ENCODE peak calls at places on chromosomes 13 and 19, in ten cellular contexts. V, S, F, I, K, M, X, W, J and C are unnamed samples.

GRCh38 chr13:45658586-45659235 is 43.2 kb upstream of the ERICH6B start:
- DNase-seq in V (no peak), S (no peak), F (no peak), I (peak), K (no peak), M (no peak), X (no peak), W (no peak), J (no peak), C (no peak)

GRCh38 chr13:43377955-43378354 is 354.6 kb downstream of the DNAJC15 start:
- DNase-seq in V (no peak), S (no peak), F (no peak), I (no peak), K (no peak), M (peak), X (no peak), W (no peak), J (no peak), C (no peak)

GRCh38 chr19:46875657-46876056 is 14.9 kb downstream of the ARHGAP35 start:
- DNase-seq in V (no peak), S (no peak), F (no peak), I (no peak), K (no peak), M (no peak), X (no peak), W (no peak), J (no peak), C (no peak)

GRCh38 chr19:2578391-2578826 is 102.5 kb downstream of the GADD45B start:
- DNase-seq in V (no peak), S (peak), F (peak), I (no peak), K (peak), M (peak), X (peak), W (no peak), J (no peak), C (no peak)

GRCh38 chr19:58338825-58339558 is 12.2 kb downstream of the ZSCAN22 start:
- DNase-seq in V (no peak), S (no peak), F (no peak), I (no peak), K (no peak), M (no peak), X (no peak), W (no peak), J (no peak), C (peak)

GRCh38 chr13:106063591-106064308 is 471.7 kb downstream of the EFNB2 start:
- DNase-seq in V (no peak), S (no peak), F (no peak), I (no peak), K (no peak), M (no peak), X (no peak), W (no peak), J (no peak), C (no peak)

GRCh38 chr13:107553838-107554237 is 661.5 kb downstream of the LIG4 start:
- DNase-seq in V (no peak), S (no peak), F (no peak), I (no peak), K (no peak), M (no peak), X (no peak), W (no peak), J (peak), C (no peak)

GRCh38 chr13:106372199-106373160 is 163.0 kb downstream of the EFNB2 start:
- DNase-seq in V (no peak), S (no peak), F (no peak), I (no peak), K (no peak), M (no peak), X (no peak), W (no peak), J (no peak), C (peak)

GRCh38 chr13:103101902-103102301 is 35.7 kb upstream of the SLC10A2 start:
- DNase-seq in V (no peak), S (no peak), F (no peak), I (no peak), K (no peak), M (no peak), X (no peak), W (no peak), J (no peak), C (no peak)

GRCh38 chr19:20247016-20247683 is 80.1 kb downstream of the ZNF486 start:
- DNase-seq in V (no peak), S (no peak), F (no peak), I (no peak), K (peak), M (peak), X (no peak), W (no peak), J (peak), C (peak)

GRCh38 chr19:12833747-12834417 is 497 bp downstream of the RTBDN start:
- DNase-seq in V (peak), S (no peak), F (no peak), I (no peak), K (no peak), M (peak), X (peak), W (no peak), J (peak), C (peak)

GRCh38 chr13:97600438-97601080 is 166.6 kb downstream of the RAP2A start:
- DNase-seq in V (no peak), S (peak), F (no peak), I (no peak), K (no peak), M (no peak), X (no peak), W (no peak), J (no peak), C (no peak)

GRCh38 chr19:16896098-16896912 is 7.5 kb downstream of the F2RL3 start:
- DNase-seq in V (peak), S (no peak), F (no peak), I (no peak), K (peak), M (no peak), X (peak), W (no peak), J (no peak), C (peak)

GRCh38 chr19:45876411-45877197 is 9.3 kb downstream of the IRF2BP1 start:
- DNase-seq in V (peak), S (no peak), F (peak), I (no peak), K (no peak), M (peak), X (peak), W (no peak), J (peak), C (peak)

GRCh38 chr19:48390188-48391099 is 907 bp downstream of the KDELR1 start:
- DNase-seq in V (peak), S (peak), F (peak), I (no peak), K (peak), M (peak), X (peak), W (peak), J (peak), C (peak)

DNA sequence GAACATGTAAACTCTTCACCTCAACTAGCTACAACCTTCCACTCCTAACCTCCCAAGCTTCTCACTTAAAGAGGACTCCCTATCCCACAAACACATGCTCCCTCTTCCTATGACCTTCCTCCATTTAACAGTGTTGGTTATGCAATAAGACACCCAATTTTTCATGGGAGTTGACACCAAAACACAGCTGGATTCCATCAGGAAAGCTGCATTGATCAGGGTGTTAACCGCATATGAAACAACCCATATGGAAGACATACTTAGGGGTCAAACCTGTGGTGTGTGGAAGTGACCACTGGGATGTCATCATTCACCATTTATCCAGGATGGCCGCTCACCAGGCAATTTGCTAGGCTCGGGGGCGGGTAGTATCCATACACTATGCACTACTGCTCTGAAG is 21.9 kb downstream of the ZNF473 start:
- DNase-seq in V (no peak), S (no peak), F (no peak), I (no peak), K (no peak), M (no peak), X (no peak), W (no peak), J (no peak), C (no peak)
- TF ChIP-seq EP300 in V (no peak), S (no peak), F (no peak), I (no peak), K (no peak), M (no peak), X (no peak), W (no peak), J (no peak), C (no peak)

DNA sequence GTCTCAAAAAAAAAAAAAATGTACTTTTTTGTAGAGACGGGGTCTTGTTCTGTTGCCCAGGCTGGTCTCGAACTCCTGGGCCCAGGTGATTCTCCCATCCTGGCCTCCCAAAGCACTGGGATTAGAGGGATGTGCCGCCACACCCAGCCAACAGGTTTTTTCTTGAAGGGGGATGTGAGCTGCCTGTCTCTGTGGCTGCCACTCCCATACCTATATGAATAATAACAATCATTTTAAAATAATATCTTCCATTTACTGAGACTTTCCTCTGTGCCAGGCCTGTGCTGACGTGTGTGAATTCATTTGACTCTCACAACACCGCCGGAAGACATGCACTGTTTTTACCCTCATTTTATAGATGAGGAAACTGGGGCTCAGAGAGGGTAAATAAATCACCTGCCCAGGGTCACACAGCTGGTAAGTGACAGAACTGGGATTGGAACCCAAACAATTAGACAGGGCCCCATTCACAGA is 7.2 kb upstream of the BCL3 start:
- DNase-seq in V (no peak), S (peak), F (no peak), I (no peak), K (no peak), M (no peak), X (peak), W (no peak), J (no peak), C (no peak)
- TF ChIP-seq EP300 in V (no peak), S (no peak), F (no peak), I (no peak), K (no peak), M (no peak), X (no peak), W (no peak), J (no peak), C (no peak)

GRCh38 chr19:15250635-15250993 is 18.4 kb upstream of the EPHX3 start:
- DNase-seq in V (no peak), S (no peak), F (no peak), I (no peak), K (no peak), M (no peak), X (no peak), W (no peak), J (no peak), C (no peak)
- TF ChIP-seq EP300 in V (no peak), S (no peak), F (no peak), I (no peak), K (no peak), M (no peak), X (no peak), W (no peak), J (no peak), C (no peak)

DNA sequence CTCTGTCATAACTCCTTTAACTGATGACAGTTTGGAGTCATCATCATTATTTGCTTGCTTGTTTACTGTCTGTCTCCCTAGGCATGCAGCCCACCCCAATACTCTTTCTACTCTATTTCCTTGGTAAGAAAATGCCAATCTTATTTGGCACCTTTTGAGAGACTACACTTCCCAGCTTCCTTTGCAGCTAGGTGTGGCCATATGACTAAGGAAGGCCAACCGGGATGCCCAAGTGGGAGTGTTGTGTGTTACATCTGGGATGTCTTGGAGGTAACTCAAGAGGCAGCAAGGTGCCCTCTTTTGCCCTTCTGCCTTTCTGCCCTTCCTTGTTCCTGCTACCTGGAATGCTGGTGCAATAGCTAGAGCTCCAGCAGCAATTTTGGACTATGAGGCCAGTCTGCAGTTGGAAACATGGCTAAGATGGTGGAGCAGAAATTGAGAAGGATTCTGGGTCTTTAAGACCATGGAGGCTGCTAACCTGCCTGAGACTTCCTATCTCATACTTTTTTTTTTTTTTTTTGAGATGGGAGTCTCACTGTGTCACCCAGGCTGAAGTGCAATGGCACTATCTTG is 27.5 kb downstream of the C19orf81 start:
- DNase-seq in V (no peak), S (no peak), F (no peak), I (no peak), K (no peak), M (no peak), X (no peak), W (no peak), J (no peak), C (no peak)
- TF ChIP-seq EP300 in V (no peak), S (no peak), F (no peak), I (no peak), K (no peak), M (no peak), X (no peak), W (no peak), J (no peak), C (no peak)

GRCh38 chr13:34462843-34463242 is 479.2 kb upstream of the NBEA start:
- DNase-seq in V (no peak), S (peak), F (no peak), I (no peak), K (no peak), M (peak), X (no peak), W (no peak), J (no peak), C (no peak)
- TF ChIP-seq EP300 in V (no peak), S (no peak), F (no peak), I (no peak), K (no peak), M (no peak), X (no peak), W (no peak), J (peak), C (no peak)

GRCh38 chr13:28640861-28641599 is 17.9 kb upstream of the POMP start:
- DNase-seq in V (no peak), S (no peak), F (no peak), I (no peak), K (no peak), M (no peak), X (no peak), W (no peak), J (no peak), C (no peak)
- TF ChIP-seq EP300 in V (no peak), S (no peak), F (no peak), I (no peak), K (no peak), M (no peak), X (no peak), W (peak), J (no peak), C (no peak)

GRCh38 chr13:32125746-32126145 is 94.2 kb downstream of the FRY start:
- DNase-seq in V (no peak), S (no peak), F (no peak), I (no peak), K (no peak), M (no peak), X (no peak), W (no peak), J (no peak), C (no peak)

GRCh38 chr13:32124743-32125142 is 93.2 kb downstream of the FRY start:
- DNase-seq in V (no peak), S (no peak), F (no peak), I (no peak), K (no peak), M (no peak), X (no peak), W (no peak), J (no peak), C (peak)

GRCh38 chr13:32126298-32126697 is 94.7 kb downstream of the FRY start:
- DNase-seq in V (no peak), S (no peak), F (no peak), I (no peak), K (no peak), M (no peak), X (no peak), W (no peak), J (no peak), C (no peak)

GRCh38 chr13:32126756-32127155 is 95.2 kb downstream of the FRY start:
- DNase-seq in V (no peak), S (no peak), F (no peak), I (no peak), K (no peak), M (no peak), X (no peak), W (no peak), J (no peak), C (no peak)

DNA sequence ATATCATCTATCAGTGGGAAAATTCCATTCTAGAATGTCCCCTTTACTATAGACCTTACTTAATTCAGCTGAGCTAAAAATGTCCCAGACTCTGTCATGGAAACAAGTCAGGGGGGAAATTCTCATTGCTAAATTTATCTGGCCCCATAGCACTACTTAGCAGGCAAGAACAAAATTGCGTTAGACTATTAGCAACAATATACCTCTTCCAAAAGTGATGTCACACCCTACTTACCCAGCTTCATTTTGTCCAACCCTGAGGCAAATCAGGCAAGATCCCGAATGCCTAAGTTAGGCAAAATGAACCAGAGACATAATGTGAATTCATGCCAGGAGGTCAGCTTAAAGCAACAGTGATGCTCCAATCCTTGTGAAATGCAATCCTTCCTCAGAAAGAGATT is 93.6 kb downstream of the FRY start:
- DNase-seq in V (no peak), S (no peak), F (peak), I (no peak), K (no peak), M (no peak), X (no peak), W (no peak), J (no peak), C (no peak)
- TF ChIP-seq EP300 in V (no peak), S (no peak), F (no peak), I (no peak), K (peak), M (no peak), X (no peak), W (peak), J (no peak), C (no peak)

GRCh38 chr19:35901854-35902661 is at the start of gene HCST:
- DNase-seq in V (no peak), S (no peak), F (no peak), I (no peak), K (no peak), M (no peak), X (peak), W (no peak), J (no peak), C (no peak)
- TF ChIP-seq EP300 in V (no peak), S (no peak), F (no peak), I (no peak), K (no peak), M (no peak), X (no peak), W (no peak), J (no peak), C (no peak)

GRCh38 chr13:66663206-66663605 is 566.9 kb downstream of the PCDH9 start:
- DNase-seq in V (no peak), S (no peak), F (no peak), I (no peak), K (no peak), M (no peak), X (no peak), W (no peak), J (no peak), C (no peak)

GRCh38 chr13:66660013-66660804 is 569.9 kb downstream of the PCDH9 start:
- DNase-seq in V (no peak), S (peak), F (no peak), I (no peak), K (no peak), M (no peak), X (no peak), W (no peak), J (no peak), C (no peak)

GRCh38 chr13:66661336-66661735 is 568.8 kb downstream of the PCDH9 start:
- DNase-seq in V (no peak), S (no peak), F (no peak), I (no peak), K (no peak), M (no peak), X (no peak), W (no peak), J (no peak), C (no peak)

DNA sequence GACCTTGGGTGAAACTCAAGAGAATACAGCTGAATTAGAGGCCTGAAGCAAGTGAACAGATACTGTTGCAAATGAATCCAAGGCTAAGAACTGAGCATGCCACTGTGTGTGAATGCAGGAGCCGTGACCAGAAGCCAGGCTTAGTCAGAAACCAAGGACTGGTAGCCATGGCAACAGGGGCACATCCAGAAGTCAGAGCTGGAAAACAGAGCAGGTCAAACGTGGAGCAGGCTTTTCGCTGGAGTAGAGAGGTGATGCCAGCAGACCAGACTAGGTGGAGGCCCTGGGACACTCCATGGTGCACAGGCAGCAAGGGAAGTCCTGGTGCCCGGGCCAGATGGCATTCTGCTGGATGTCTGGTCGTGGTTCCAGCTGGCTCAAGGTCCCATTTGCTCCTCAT is 564.1 kb downstream of the PCDH9 start:
- DNase-seq in V (no peak), S (peak), F (no peak), I (no peak), K (no peak), M (no peak), X (no peak), W (no peak), J (peak), C (peak)
- TF ChIP-seq EP300 in V (no peak), S (no peak), F (no peak), I (no peak), K (no peak), M (no peak), X (no peak), W (no peak), J (no peak), C (no peak)

GRCh38 chr13:51764184-51765141 is 39.5 kb downstream of the DHRS12 start:
- DNase-seq in V (no peak), S (peak), F (peak), I (peak), K (no peak), M (peak), X (peak), W (peak), J (no peak), C (peak)

GRCh38 chr13:51763486-51763885 is 40.5 kb downstream of the DHRS12 start:
- DNase-seq in V (no peak), S (no peak), F (no peak), I (peak), K (no peak), M (no peak), X (no peak), W (no peak), J (no peak), C (no peak)

GRCh38 chr13:51759240-51759639 is 44.7 kb downstream of the DHRS12 start:
- DNase-seq in V (no peak), S (no peak), F (no peak), I (no peak), K (no peak), M (no peak), X (no peak), W (no peak), J (no peak), C (no peak)

GRCh38 chr13:51760592-51760991 is 43.4 kb downstream of the DHRS12 start:
- DNase-seq in V (no peak), S (no peak), F (no peak), I (no peak), K (peak), M (no peak), X (no peak), W (peak), J (no peak), C (no peak)

GRCh38 chr13:51761638-51762350 is 42.2 kb downstream of the DHRS12 start:
- DNase-seq in V (no peak), S (no peak), F (no peak), I (no peak), K (no peak), M (no peak), X (no peak), W (no peak), J (no peak), C (no peak)
- TF ChIP-seq EP300 in V (no peak), S (no peak), F (no peak), I (no peak), K (no peak), M (no peak), X (no peak), W (no peak), J (no peak), C (no peak)